ENCODE peak calls at places on chromosomes 7 and 10, in six cellular contexts. One of them, this sample, is unnamed.

GRCh38 chr7:27098493-27099223 is 2.9 kb upstream of the HOXA1 start:
- DNase-seq in brain microvascular endothelial cell: no peak
- DNase-seq in effector memory CD8-positive, alpha-beta T cell: no peak
- DNase-seq in heart right ventricle: no peak
- DNase-seq in cerebellum: no peak
- DNase-seq in GM19239: no peak
- DNase-seq in this sample: no peak

GRCh38 chr7:26083113-26083512 is 68.9 kb upstream of the NFE2L3 start:
- DNase-seq in brain microvascular endothelial cell: no peak
- DNase-seq in effector memory CD8-positive, alpha-beta T cell: no peak
- DNase-seq in heart right ventricle: no peak
- DNase-seq in cerebellum: no peak
- DNase-seq in GM19239: no peak
- DNase-seq in this sample: no peak

GRCh38 chr7:115410427-115410805 is 488.5 kb downstream of the MDFIC start:
- DNase-seq in brain microvascular endothelial cell: no peak
- DNase-seq in effector memory CD8-positive, alpha-beta T cell: peak; percentile 0
- DNase-seq in heart right ventricle: no peak
- DNase-seq in cerebellum: no peak
- DNase-seq in GM19239: no peak
- DNase-seq in this sample: no peak

GRCh38 chr10:77391605-77392235 is 245.9 kb downstream of the KCNMA1 start:
- DNase-seq in brain microvascular endothelial cell: peak; percentile 84
- DNase-seq in effector memory CD8-positive, alpha-beta T cell: no peak
- DNase-seq in heart right ventricle: peak; percentile 60
- DNase-seq in cerebellum: peak; percentile 21
- DNase-seq in GM19239: no peak
- DNase-seq in this sample: no peak

GRCh38 chr10:114374141-114374791 is 30.0 kb downstream of the AFAP1L2 start:
- DNase-seq in brain microvascular endothelial cell: peak; percentile 5
- DNase-seq in effector memory CD8-positive, alpha-beta T cell: no peak
- DNase-seq in heart right ventricle: peak; percentile 38
- DNase-seq in cerebellum: no peak
- DNase-seq in GM19239: no peak
- DNase-seq in this sample: no peak

GRCh38 chr10:71531485-71532446 is 135.0 kb downstream of the CDH23 start:
- DNase-seq in brain microvascular endothelial cell: no peak
- DNase-seq in effector memory CD8-positive, alpha-beta T cell: no peak
- DNase-seq in heart right ventricle: no peak
- DNase-seq in cerebellum: no peak
- DNase-seq in GM19239: peak; percentile 40
- DNase-seq in this sample: no peak

GRCh38 chr7:28409716-28410627 is 2.3 kb upstream of the CREB5 start:
- DNase-seq in brain microvascular endothelial cell: peak; percentile 36
- DNase-seq in effector memory CD8-positive, alpha-beta T cell: no peak
- DNase-seq in heart right ventricle: peak; percentile 48
- DNase-seq in cerebellum: peak; percentile 51
- DNase-seq in GM19239: no peak
- DNase-seq in this sample: no peak

GRCh38 chr10:30832727-30833624 is 198.7 kb downstream of the ZNF438 start:
- DNase-seq in brain microvascular endothelial cell: no peak
- DNase-seq in effector memory CD8-positive, alpha-beta T cell: no peak
- DNase-seq in heart right ventricle: no peak
- DNase-seq in cerebellum: no peak
- DNase-seq in GM19239: no peak
- DNase-seq in this sample: no peak

GRCh38 chr7:5599543-5600200 is 176.0 kb upstream of the TNRC18 start:
- DNase-seq in brain microvascular endothelial cell: no peak
- DNase-seq in effector memory CD8-positive, alpha-beta T cell: no peak
- DNase-seq in heart right ventricle: no peak
- DNase-seq in cerebellum: no peak
- DNase-seq in GM19239: no peak
- DNase-seq in this sample: no peak

GRCh38 chr7:25407932-25408480 is 179.7 kb upstream of the NPVF start:
- DNase-seq in brain microvascular endothelial cell: no peak
- DNase-seq in effector memory CD8-positive, alpha-beta T cell: no peak
- DNase-seq in heart right ventricle: no peak
- DNase-seq in cerebellum: no peak
- DNase-seq in GM19239: no peak
- DNase-seq in this sample: no peak

GRCh38 chr10:127798116-127798515 is 61.1 kb downstream of the FOXI2 start:
- DNase-seq in brain microvascular endothelial cell: no peak
- DNase-seq in effector memory CD8-positive, alpha-beta T cell: no peak
- DNase-seq in heart right ventricle: no peak
- DNase-seq in cerebellum: no peak
- DNase-seq in GM19239: no peak
- DNase-seq in this sample: no peak

This sample was measured in GM12878.